ENCODE peak calls at places on chromosomes 1 and 21, in six cellular contexts. One of them, this sample, is unnamed.

GRCh38 chr1:241593186-241593585 is 47.0 kb downstream of the CHML start:
- DNase-seq in suprapubic skin: no peak
- DNase-seq in psoas muscle: no peak
- DNase-seq in HCT116: no peak
- DNase-seq in foreskin fibroblast: no peak
- DNase-seq in fibroblast of villous mesenchyme: no peak
- DNase-seq in this sample: no peak

GRCh38 chr1:164803366-164803765 is 244.4 kb downstream of the PBX1 start:
- DNase-seq in suprapubic skin: no peak
- DNase-seq in psoas muscle: no peak
- DNase-seq in HCT116: no peak
- DNase-seq in foreskin fibroblast: no peak
- DNase-seq in fibroblast of villous mesenchyme: peak
- DNase-seq in this sample: no peak

GRCh38 chr1:11873954-11874562 is 15.3 kb upstream of the NPPB start:
- DNase-seq in suprapubic skin: no peak
- DNase-seq in psoas muscle: peak
- DNase-seq in HCT116: no peak
- DNase-seq in foreskin fibroblast: no peak
- DNase-seq in fibroblast of villous mesenchyme: no peak
- DNase-seq in this sample: no peak

GRCh38 chr1:181113061-181113695 is 24.7 kb downstream of the IER5 start:
- DNase-seq in suprapubic skin: no peak
- DNase-seq in psoas muscle: peak
- DNase-seq in HCT116: peak
- DNase-seq in foreskin fibroblast: peak
- DNase-seq in fibroblast of villous mesenchyme: peak
- DNase-seq in this sample: no peak

GRCh38 chr1:55073187-55073916 is 34.0 kb downstream of the PCSK9 start:
- DNase-seq in suprapubic skin: no peak
- DNase-seq in psoas muscle: no peak
- DNase-seq in HCT116: no peak
- DNase-seq in foreskin fibroblast: no peak
- DNase-seq in fibroblast of villous mesenchyme: no peak
- DNase-seq in this sample: no peak

GRCh38 chr1:9078035-9078948 is 8.9 kb upstream of the SLC2A5 start:
- DNase-seq in suprapubic skin: no peak
- DNase-seq in psoas muscle: no peak
- DNase-seq in HCT116: no peak
- DNase-seq in foreskin fibroblast: peak
- DNase-seq in fibroblast of villous mesenchyme: peak
- DNase-seq in this sample: no peak

GRCh38 chr1:2785631-2786328 is 15.7 kb downstream of the TTC34 start:
- DNase-seq in suprapubic skin: peak
- DNase-seq in psoas muscle: peak
- DNase-seq in HCT116: no peak
- DNase-seq in foreskin fibroblast: no peak
- DNase-seq in fibroblast of villous mesenchyme: no peak
- DNase-seq in this sample: no peak

GRCh38 chr1:15876357-15876756 is 28.9 kb downstream of the SPEN start:
- DNase-seq in suprapubic skin: peak
- DNase-seq in psoas muscle: no peak
- DNase-seq in HCT116: no peak
- DNase-seq in foreskin fibroblast: no peak
- DNase-seq in fibroblast of villous mesenchyme: peak
- DNase-seq in this sample: no peak

GRCh38 chr1:215797859-215798258 is 230.8 kb downstream of the KCTD3 start:
- DNase-seq in suprapubic skin: no peak
- DNase-seq in psoas muscle: no peak
- DNase-seq in HCT116: no peak
- DNase-seq in foreskin fibroblast: no peak
- DNase-seq in fibroblast of villous mesenchyme: peak
- DNase-seq in this sample: no peak

GRCh38 chr1:101207891-101208290 is 28.9 kb upstream of the S1PR1 start:
- DNase-seq in suprapubic skin: no peak
- DNase-seq in psoas muscle: no peak
- DNase-seq in HCT116: no peak
- DNase-seq in foreskin fibroblast: no peak
- DNase-seq in fibroblast of villous mesenchyme: no peak
- DNase-seq in this sample: no peak

GRCh38 chr1:202152399-202152798 is 7.9 kb upstream of the ARL8A start:
- DNase-seq in suprapubic skin: no peak
- DNase-seq in psoas muscle: no peak
- DNase-seq in HCT116: no peak
- DNase-seq in foreskin fibroblast: no peak
- DNase-seq in fibroblast of villous mesenchyme: no peak
- DNase-seq in this sample: no peak

GRCh38 chr21:37198989-37199924 is 67.9 kb downstream of the VPS26C start:
- DNase-seq in suprapubic skin: no peak
- DNase-seq in psoas muscle: no peak
- DNase-seq in HCT116: peak
- DNase-seq in foreskin fibroblast: peak
- DNase-seq in fibroblast of villous mesenchyme: peak
- DNase-seq in this sample: no peak

GRCh38 chr1:207259391-207259790 is 62.1 kb upstream of the CD55 start:
- DNase-seq in suprapubic skin: no peak
- DNase-seq in psoas muscle: no peak
- DNase-seq in HCT116: peak
- DNase-seq in foreskin fibroblast: peak
- DNase-seq in fibroblast of villous mesenchyme: peak
- DNase-seq in this sample: no peak

GRCh38 chr1:178644308-178645120 is 80.5 kb upstream of the RALGPS2 start:
- DNase-seq in suprapubic skin: no peak
- DNase-seq in psoas muscle: no peak
- DNase-seq in HCT116: no peak
- DNase-seq in foreskin fibroblast: no peak
- DNase-seq in fibroblast of villous mesenchyme: peak
- DNase-seq in this sample: no peak

GRCh38 chr1:98766241-98766640 is 104.7 kb downstream of the SNX7 start:
- DNase-seq in suprapubic skin: no peak
- DNase-seq in psoas muscle: no peak
- DNase-seq in HCT116: no peak
- DNase-seq in foreskin fibroblast: no peak
- DNase-seq in fibroblast of villous mesenchyme: no peak
- DNase-seq in this sample: no peak

GRCh38 chr1:8281843-8282509 is 35.9 kb upstream of the SLC45A1 start:
- DNase-seq in suprapubic skin: no peak
- DNase-seq in psoas muscle: no peak
- DNase-seq in HCT116: no peak
- DNase-seq in foreskin fibroblast: no peak
- DNase-seq in fibroblast of villous mesenchyme: peak
- DNase-seq in this sample: no peak

GRCh38 chr1:248850124-248850523 is 8.8 kb downstream of the ZNF692 start:
- DNase-seq in suprapubic skin: no peak
- DNase-seq in psoas muscle: no peak
- DNase-seq in HCT116: no peak
- DNase-seq in foreskin fibroblast: no peak
- DNase-seq in fibroblast of villous mesenchyme: no peak
- DNase-seq in this sample: no peak

GRCh38 chr1:160541622-160542302 is 18.7 kb upstream of the SLAMF6 start:
- DNase-seq in suprapubic skin: no peak
- DNase-seq in psoas muscle: no peak
- DNase-seq in HCT116: no peak
- DNase-seq in foreskin fibroblast: no peak
- DNase-seq in fibroblast of villous mesenchyme: peak
- DNase-seq in this sample: no peak

GRCh38 chr21:26909972-26910371 is 56.9 kb downstream of the ADAMTS5 start:
- DNase-seq in suprapubic skin: no peak
- DNase-seq in psoas muscle: no peak
- DNase-seq in HCT116: no peak
- DNase-seq in foreskin fibroblast: no peak
- DNase-seq in fibroblast of villous mesenchyme: peak
- DNase-seq in this sample: no peak

GRCh38 chr1:35475356-35475755 is 81.8 kb downstream of the KIAA0319L start:
- DNase-seq in suprapubic skin: no peak
- DNase-seq in psoas muscle: no peak
- DNase-seq in HCT116: no peak
- DNase-seq in foreskin fibroblast: no peak
- DNase-seq in fibroblast of villous mesenchyme: no peak
- DNase-seq in this sample: no peak

GRCh38 chr1:37635309-37635902 is 714 bp upstream of the RSPO1 start:
- DNase-seq in suprapubic skin: no peak
- DNase-seq in psoas muscle: no peak
- DNase-seq in HCT116: no peak
- DNase-seq in foreskin fibroblast: no peak
- DNase-seq in fibroblast of villous mesenchyme: no peak
- DNase-seq in this sample: no peak

GRCh38 chr1:217078010-217078704 is 354.9 kb upstream of the ESRRG start:
- DNase-seq in suprapubic skin: no peak
- DNase-seq in psoas muscle: no peak
- DNase-seq in HCT116: no peak
- DNase-seq in foreskin fibroblast: no peak
- DNase-seq in fibroblast of villous mesenchyme: no peak
- DNase-seq in this sample: no peak

GRCh38 chr1:30749691-30750583 is 7.6 kb downstream of the LAPTM5 start:
- DNase-seq in suprapubic skin: no peak
- DNase-seq in psoas muscle: no peak
- DNase-seq in HCT116: no peak
- DNase-seq in foreskin fibroblast: no peak
- DNase-seq in fibroblast of villous mesenchyme: no peak
- DNase-seq in this sample: no peak

GRCh38 chr1:61253059-61253735 is 170.8 kb downstream of the NFIA start:
- DNase-seq in suprapubic skin: peak
- DNase-seq in psoas muscle: peak
- DNase-seq in HCT116: no peak
- DNase-seq in foreskin fibroblast: peak
- DNase-seq in fibroblast of villous mesenchyme: peak
- DNase-seq in this sample: no peak

GRCh38 chr1:183023601-183024351 is 556 bp downstream of the LAMC1 start:
- DNase-seq in suprapubic skin: peak
- DNase-seq in psoas muscle: peak
- DNase-seq in HCT116: peak
- DNase-seq in foreskin fibroblast: no peak
- DNase-seq in fibroblast of villous mesenchyme: no peak
- DNase-seq in this sample: peak
- TF ChIP-seq CTCF in suprapubic skin: peak
- TF ChIP-seq CTCF in psoas muscle: peak
- TF ChIP-seq CTCF in HCT116: peak
- TF ChIP-seq CTCF in foreskin fibroblast: peak
- TF ChIP-seq CTCF in fibroblast of villous mesenchyme: peak
- TF ChIP-seq CTCF in this sample: peak

DNA sequence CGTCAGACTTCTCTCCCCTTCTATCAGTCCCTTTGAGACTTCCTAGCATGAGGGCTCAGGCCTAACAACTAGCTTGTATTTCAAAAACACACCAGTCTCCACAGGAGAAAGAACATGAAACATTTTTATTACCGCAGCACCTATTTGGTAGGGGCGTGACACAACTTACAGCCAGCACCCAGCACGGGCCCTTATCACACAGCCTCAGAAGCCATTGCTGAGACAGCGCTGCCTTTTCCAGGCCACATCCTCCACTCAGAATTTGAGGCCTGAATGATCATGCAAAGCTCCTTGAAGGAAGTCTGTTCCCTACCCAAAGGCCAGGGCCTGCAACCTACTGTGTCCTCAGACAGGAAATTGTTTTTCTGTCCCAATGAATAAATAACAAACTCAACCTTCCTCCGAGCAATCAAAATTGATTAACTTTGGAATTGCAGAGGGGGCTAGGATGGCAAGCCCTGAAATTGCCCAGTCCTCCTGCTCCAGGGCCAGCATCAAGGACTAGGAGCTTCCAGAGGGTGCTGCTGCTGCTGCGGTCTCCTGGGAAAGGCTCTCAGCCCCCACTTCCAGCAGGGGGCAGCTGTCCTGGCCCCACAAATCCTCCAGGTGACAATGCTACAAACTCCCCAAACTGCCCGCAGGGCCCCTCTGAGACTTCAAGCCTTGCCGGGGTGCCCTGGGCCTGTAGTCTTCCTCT is 94.3 kb upstream of the GALNT2 start:
- DNase-seq in suprapubic skin: no peak
- DNase-seq in psoas muscle: no peak
- DNase-seq in HCT116: no peak
- DNase-seq in foreskin fibroblast: no peak
- DNase-seq in fibroblast of villous mesenchyme: peak
- DNase-seq in this sample: no peak
- TF ChIP-seq CTCF in suprapubic skin: no peak
- TF ChIP-seq CTCF in psoas muscle: peak
- TF ChIP-seq CTCF in HCT116: peak
- TF ChIP-seq CTCF in foreskin fibroblast: peak
- TF ChIP-seq CTCF in fibroblast of villous mesenchyme: peak
- TF ChIP-seq CTCF in this sample: peak

DNA sequence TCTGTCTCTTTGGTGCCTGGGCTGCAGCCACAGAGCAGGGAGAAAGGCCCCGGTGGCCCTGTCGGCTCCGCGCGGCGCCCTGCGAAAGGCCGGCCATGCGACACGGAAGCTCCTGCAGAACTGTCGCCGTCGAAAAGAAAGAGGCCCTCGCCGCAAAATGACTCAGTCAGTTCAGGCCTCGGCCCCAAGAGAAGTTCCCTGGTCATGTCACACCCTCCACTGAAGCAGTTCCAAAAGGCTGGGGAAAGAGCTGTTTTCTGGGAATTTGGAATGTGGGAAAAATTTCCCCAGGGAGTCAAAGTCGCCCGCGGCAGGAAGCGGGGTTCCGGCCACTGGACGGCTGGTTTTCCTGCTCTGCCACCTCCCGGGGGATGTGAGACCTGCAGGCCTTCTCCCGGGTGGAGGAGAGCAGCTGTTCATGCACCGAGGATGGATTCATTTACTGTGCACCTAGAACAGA is 115.8 kb upstream of the ZNF678 start:
- DNase-seq in suprapubic skin: no peak
- DNase-seq in psoas muscle: peak
- DNase-seq in HCT116: no peak
- DNase-seq in foreskin fibroblast: peak
- DNase-seq in fibroblast of villous mesenchyme: peak
- DNase-seq in this sample: no peak
- TF ChIP-seq CTCF in suprapubic skin: no peak
- TF ChIP-seq CTCF in psoas muscle: peak
- TF ChIP-seq CTCF in HCT116: no peak
- TF ChIP-seq CTCF in foreskin fibroblast: peak
- TF ChIP-seq CTCF in fibroblast of villous mesenchyme: peak
- TF ChIP-seq CTCF in this sample: no peak

DNA sequence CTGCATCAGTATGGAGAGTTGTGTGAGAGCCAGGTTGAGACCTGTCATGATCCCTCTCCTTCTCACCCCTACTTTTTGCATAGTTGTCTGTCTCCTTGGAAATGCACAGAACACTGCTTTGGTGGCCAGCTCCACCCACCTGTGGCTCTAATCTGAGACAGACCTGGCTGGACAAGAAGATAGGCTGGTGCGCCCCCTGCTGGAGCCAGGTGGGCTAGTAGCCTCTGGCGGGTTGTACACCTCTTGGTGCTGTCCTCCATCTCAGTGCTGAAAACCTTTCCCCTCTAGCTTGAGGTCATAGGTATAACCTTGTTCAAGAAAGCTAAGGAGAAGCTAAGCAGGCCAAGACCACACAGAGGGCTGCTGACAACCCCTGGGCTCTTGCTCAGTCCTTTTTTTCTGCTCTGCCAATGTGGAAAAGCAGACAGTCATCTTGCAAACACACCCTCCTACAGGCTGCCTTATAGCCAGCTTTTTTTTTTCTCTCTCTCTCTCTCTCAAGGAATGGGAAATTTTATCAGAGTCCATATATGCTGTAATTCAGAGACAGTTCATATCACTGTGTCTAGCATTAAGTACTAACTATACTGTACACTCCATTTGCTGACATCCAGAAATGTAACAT is 58.8 kb upstream of the SPATA6 start:
- DNase-seq in suprapubic skin: no peak
- DNase-seq in psoas muscle: peak
- DNase-seq in HCT116: peak
- DNase-seq in foreskin fibroblast: no peak
- DNase-seq in fibroblast of villous mesenchyme: peak
- DNase-seq in this sample: peak
- TF ChIP-seq CTCF in suprapubic skin: no peak
- TF ChIP-seq CTCF in psoas muscle: peak
- TF ChIP-seq CTCF in HCT116: peak
- TF ChIP-seq CTCF in foreskin fibroblast: peak
- TF ChIP-seq CTCF in fibroblast of villous mesenchyme: peak
- TF ChIP-seq CTCF in this sample: peak

This sample was measured in GM13976.